ENCODE peak calls at places on chromosomes 1 and 21, in four cellular contexts. B is right atrium auricular region, E is left ventricle myocardium inferior, V is psoas muscle. A is an unnamed sample. For H3K4me1, the result is how much of the 10 kb centered on the place peaks cover.

GRCh38 chr1:151846686-151847227 is 6.8 kb downstream of the THEM5 start:
- DNase-seq in B (no peak), E (no peak), V (no peak), A (no peak)

GRCh38 chr21:15514073-15514946 is 215.5 kb upstream of the USP25 start:
- DNase-seq in B (no peak), E (no peak), V (no peak), A (peak)

GRCh38 chr1:109794319-109795132 is 30.8 kb upstream of the EPS8L3 start:
- DNase-seq in B (no peak), E (no peak), V (no peak), A (no peak)

GRCh38 chr1:151130837-151131586 is 15.4 kb downstream of the SEMA6C start:
- DNase-seq in B (peak), E (peak), V (peak), A (peak)

GRCh38 chr1:38308780-38309179 is 262.2 kb upstream of the POU3F1 start:
- DNase-seq in B (no peak), E (no peak), V (no peak), A (no peak)

GRCh38 chr1:38257374-38257773 is 210.8 kb upstream of the POU3F1 start:
- DNase-seq in B (no peak), E (no peak), V (no peak), A (no peak)

GRCh38 chr1:24743404-24744211 is 1.6 kb upstream of the CLIC4 start:
- DNase-seq in B (no peak), E (no peak), V (no peak), A (no peak)

GRCh38 chr1:80441664-80442063 is 1359.1 kb upstream of the ADGRL2 start:
- DNase-seq in B (no peak), E (no peak), V (no peak), A (no peak)

GRCh38 chr1:39501666-39502065 is 10.2 kb downstream of the BMP8A start:
- DNase-seq in B (no peak), E (no peak), V (no peak), A (no peak)

GRCh38 chr1:40078512-40079333 is 18.3 kb downstream of the PPT1 start:
- DNase-seq in B (no peak), E (no peak), V (no peak), A (no peak)

GRCh38 chr1:242318140-242318539 is 206.4 kb downstream of the PLD5 start:
- DNase-seq in B (no peak), E (no peak), V (no peak), A (no peak)

GRCh38 chr21:46092026-46092764 is 5.7 kb upstream of the COL6A2 start:
- DNase-seq in B (peak), E (peak), V (peak), A (no peak)

GRCh38 chr1:101291562-101292035 is 54.8 kb downstream of the S1PR1 start:
- DNase-seq in B (no peak), E (no peak), V (no peak), A (no peak)

GRCh38 chr1:9473032-9473792 is 66.1 kb upstream of the SLC25A33 start:
- DNase-seq in B (peak), E (peak), V (peak), A (peak)

GRCh38 chr1:178354816-178355215 is 141.9 kb downstream of the CLEC20A start:
- DNase-seq in B (no peak), E (no peak), V (no peak), A (no peak)

GRCh38 chr1:25526753-25527152 is 16.7 kb upstream of the LDLRAP1 start:
- DNase-seq in B (no peak), E (no peak), V (no peak), A (no peak)

GRCh38 chr1:201245082-201245481 is 38.2 kb upstream of the PKP1 start:
- DNase-seq in B (no peak), E (no peak), V (no peak), A (peak)

GRCh38 chr1:172883844-172884243 is 166.9 kb downstream of the TNFSF18 start:
- DNase-seq in B (no peak), E (no peak), V (no peak), A (no peak)

GRCh38 chr1:118484893-118485292 is 299.9 kb upstream of the SPAG17 start:
- DNase-seq in B (no peak), E (no peak), V (no peak), A (no peak)

GRCh38 chr1:209802117-209802779 is 3.7 kb downstream of the IRF6 start:
- DNase-seq in B (no peak), E (no peak), V (no peak), A (peak)

GRCh38 chr1:64229307-64229706 is 25.9 kb downstream of the UBE2U start:
- DNase-seq in B (no peak), E (no peak), V (no peak), A (no peak)

GRCh38 chr1:64220241-64220640 is 16.8 kb downstream of the UBE2U start:
- DNase-seq in B (no peak), E (no peak), V (no peak), A (no peak)

GRCh38 chr1:64228181-64228957 is 24.9 kb downstream of the UBE2U start:
- DNase-seq in B (no peak), E (no peak), V (no peak), A (no peak)

GRCh38 chr1:64223329-64224151 is 20.1 kb downstream of the UBE2U start:
- DNase-seq in B (no peak), E (no peak), V (no peak), A (no peak)
- H3K4me3 ChIP-seq in B (no peak), E (no peak), V (no peak), A (no peak)

GRCh38 chr1:66553846-66554245 is 19.9 kb downstream of the SGIP1 start:
- DNase-seq in B (no peak), E (no peak), V (no peak), A (no peak)

GRCh38 chr1:66559517-66559916 is 25.6 kb downstream of the SGIP1 start:
- DNase-seq in B (no peak), E (no peak), V (no peak), A (no peak)

GRCh38 chr1:66552829-66553228 is 18.9 kb downstream of the SGIP1 start:
- DNase-seq in B (no peak), E (peak), V (no peak), A (no peak)

GRCh38 chr1:66557157-66557556 is 23.2 kb downstream of the SGIP1 start:
- DNase-seq in B (no peak), E (no peak), V (no peak), A (no peak)

GRCh38 chr1:66556161-66556611 is 22.2 kb downstream of the SGIP1 start:
- DNase-seq in B (no peak), E (no peak), V (no peak), A (no peak)
- H3K4me1 ChIP-seq in B (under half), E (under half), V (under half), A (under half)

GRCh38 chr1:21320410-21321107 is 30.3 kb upstream of the ECE1 start:
- DNase-seq in B (no peak), E (no peak), V (no peak), A (no peak)

GRCh38 chr1:21322681-21323016 is 32.4 kb upstream of the ECE1 start:
- DNase-seq in B (no peak), E (no peak), V (no peak), A (no peak)

GRCh38 chr1:21323091-21323490 is 32.8 kb upstream of the ECE1 start:
- DNase-seq in B (no peak), E (no peak), V (no peak), A (no peak)

GRCh38 chr1:21319447-21320407 is 29.5 kb upstream of the ECE1 start:
- DNase-seq in B (no peak), E (no peak), V (no peak), A (no peak)

GRCh38 chr1:21321963-21322680 is 31.9 kb upstream of the ECE1 start:
- DNase-seq in B (no peak), E (no peak), V (no peak), A (no peak)
- TF ChIP-seq CTCF in B (no peak), E (no peak), V (no peak), A (no peak)

GRCh38 chr1:156149374-156150106 is 3.8 kb upstream of the SEMA4A start:
- DNase-seq in B (no peak), E (no peak), V (no peak), A (no peak)
- H3K4me3 ChIP-seq in B (no peak), E (no peak), V (no peak), A (no peak)

DNA sequence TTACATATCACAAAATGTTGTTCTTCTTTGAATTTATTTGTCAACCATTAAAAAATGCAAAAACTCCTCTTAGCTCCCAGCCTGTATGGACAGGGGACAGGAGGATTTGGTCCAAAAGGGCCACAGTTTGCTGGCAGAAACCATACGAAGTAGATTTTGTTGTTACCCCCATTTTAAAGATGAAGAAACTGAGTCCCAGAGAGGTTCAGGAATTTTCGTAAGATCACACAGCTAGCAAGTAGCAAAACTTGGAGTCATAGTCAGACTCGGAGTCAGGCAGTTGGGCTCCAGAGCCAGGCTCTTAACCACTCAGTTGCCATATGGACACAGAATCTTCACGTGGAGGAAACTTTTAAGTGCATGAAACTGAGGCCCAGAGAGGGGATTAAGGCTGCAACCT is 91.4 kb downstream of the TAS1R2 start:
- DNase-seq in B (no peak), E (no peak), V (no peak), A (no peak)
- H3K4me1 ChIP-seq in B (under half), E (under half), V (under half), A (under half)